ENCODE peak calls at places on chromosomes 1 and 21, in five cellular contexts. J is K562, Z is prostate gland, T is stomach, H is HCT116. Y is an unnamed sample.
A peak's percentile ranks its signal among the peaks of the same experiment; 100 is the strongest.

GRCh38 chr1:12204140-12204539 is 25.7 kb upstream of the VPS13D start:
- DNase-seq in J (no peak), Z (no peak), T (no peak), H (no peak), Y (no peak)

GRCh38 chr1:94144836-94145235 is 23.9 kb upstream of the ABCA4 start:
- DNase-seq in J (no peak), Z (no peak), T (no peak), H (no peak), Y (no peak)

GRCh38 chr1:114854693-114855320 is at the start of gene SYCP1:
- DNase-seq in J (peak; percentile 9), Z (no peak), T (no peak), H (no peak), Y (no peak)

GRCh38 chr1:41629136-41629535 is 144.7 kb upstream of the EDN2 start:
- DNase-seq in J (no peak), Z (no peak), T (no peak), H (no peak), Y (no peak)

GRCh38 chr1:22288593-22289241 is 145.8 kb upstream of the WNT4 start:
- DNase-seq in J (no peak), Z (no peak), T (peak; percentile 14), H (no peak), Y (no peak)

GRCh38 chr1:59967780-59968179 is 41.2 kb upstream of the CYP2J2 start:
- DNase-seq in J (no peak), Z (no peak), T (no peak), H (no peak), Y (no peak)

GRCh38 chr1:1146596-1146995 is 27.1 kb upstream of the TTLL10 start:
- DNase-seq in J (no peak), Z (no peak), T (no peak), H (no peak), Y (no peak)

GRCh38 chr21:28150778-28151177 is 841.9 kb downstream of the LTN1 start:
- DNase-seq in J (no peak), Z (no peak), T (no peak), H (no peak), Y (no peak)

GRCh38 chr1:97093742-97094141 is 372.2 kb downstream of the PTBP2 start:
- DNase-seq in J (no peak), Z (no peak), T (no peak), H (no peak), Y (no peak)

GRCh38 chr1:218514694-218515093 is 169.6 kb downstream of the TGFB2 start:
- DNase-seq in J (no peak), Z (no peak), T (no peak), H (no peak), Y (no peak)

GRCh38 chr1:229410692-229411433 is 23.0 kb downstream of the ACTA1 start:
- DNase-seq in J (peak; percentile 44), Z (peak; percentile 25), T (peak; percentile 71), H (no peak), Y (peak; percentile 75)

GRCh38 chr1:204074274-204075115 is 1.6 kb downstream of the SOX13 start:
- DNase-seq in J (no peak), Z (no peak), T (peak; percentile 58), H (no peak), Y (peak; percentile 90)

GRCh38 chr1:11940260-11940921 is 5.9 kb downstream of the PLOD1 start:
- DNase-seq in J (no peak), Z (no peak), T (no peak), H (no peak), Y (peak; percentile 91)

GRCh38 chr1:70666381-70667140 is 255.5 kb downstream of the CTH start:
- DNase-seq in J (peak; percentile 58), Z (no peak), T (no peak), H (no peak), Y (no peak)

GRCh38 chr1:175016073-175016722 is 7.0 kb downstream of the MRPS14 start:
- DNase-seq in J (no peak), Z (no peak), T (no peak), H (no peak), Y (no peak)

GRCh38 chr1:78383923-78384322 is 106.9 kb upstream of the PTGFR start:
- DNase-seq in J (no peak), Z (no peak), T (no peak), H (no peak), Y (no peak)

GRCh38 chr1:112513112-112513870 is 4.5 kb downstream of the WNT2B start:
- DNase-seq in J (no peak), Z (no peak), T (peak; percentile 32), H (no peak), Y (no peak)

GRCh38 chr1:10283318-10283984 is 73.1 kb downstream of the KIF1B start:
- DNase-seq in J (peak; percentile 45), Z (no peak), T (no peak), H (no peak), Y (no peak)

GRCh38 chr1:245291351-245291750 is 136.6 kb downstream of the KIF26B start:
- DNase-seq in J (no peak), Z (no peak), T (no peak), H (no peak), Y (no peak)

GRCh38 chr1:61114178-61114870 is 32.0 kb downstream of the NFIA start:
- DNase-seq in J (no peak), Z (no peak), T (no peak), H (no peak), Y (no peak)

GRCh38 chr1:248366609-248367008 is 5.1 kb downstream of the OR2T4 start:
- DNase-seq in J (no peak), Z (no peak), T (no peak), H (no peak), Y (no peak)

GRCh38 chr1:116490588-116490987 is 80.2 kb downstream of the CD58 start:
- DNase-seq in J (no peak), Z (no peak), T (no peak), H (no peak), Y (no peak)

GRCh38 chr1:11700655-11701467 is 9.4 kb downstream of the DRAXIN start:
- DNase-seq in J (peak; percentile 43), Z (no peak), T (no peak), H (no peak), Y (no peak)

GRCh38 chr1:89519779-89520358 is 4.8 kb upstream of the LRRC8B start:
- DNase-seq in J (peak; percentile 65), Z (peak; percentile 19), T (no peak), H (peak; percentile 18), Y (no peak)

GRCh38 chr1:87077959-87078673 is 163.7 kb downstream of the HS2ST1 start:
- DNase-seq in J (no peak), Z (no peak), T (no peak), H (no peak), Y (no peak)

GRCh38 chr1:4101434-4102150 is 201.5 kb upstream of the C1orf174 start:
- DNase-seq in J (no peak), Z (no peak), T (no peak), H (no peak), Y (peak; percentile 12)

GRCh38 chr1:203271018-203271743 is 34.1 kb upstream of the BTG2 start:
- DNase-seq in J (peak; percentile 82), Z (peak; percentile 83), T (peak; percentile 78), H (peak; percentile 54), Y (peak; percentile 93)

GRCh38 chr1:218499021-218499691 is 154.0 kb downstream of the TGFB2 start:
- DNase-seq in J (no peak), Z (no peak), T (no peak), H (no peak), Y (no peak)

GRCh38 chr1:16420719-16421118 is 16.5 kb downstream of the SPATA21 start:
- DNase-seq in J (no peak), Z (no peak), T (no peak), H (no peak), Y (no peak)

GRCh38 chr1:238530209-238530851 is 639.6 kb upstream of the ZP4 start:
- DNase-seq in J (no peak), Z (no peak), T (no peak), H (no peak), Y (no peak)

GRCh38 chr1:113654883-113655282 is 104.4 kb downstream of the PHTF1 start:
- DNase-seq in J (no peak), Z (no peak), T (no peak), H (no peak), Y (no peak)
- TF ChIP-seq POLR2AphosphoS5 in J (no peak), Z (no peak), T (no peak), H (no peak), Y (no peak)

DNA sequence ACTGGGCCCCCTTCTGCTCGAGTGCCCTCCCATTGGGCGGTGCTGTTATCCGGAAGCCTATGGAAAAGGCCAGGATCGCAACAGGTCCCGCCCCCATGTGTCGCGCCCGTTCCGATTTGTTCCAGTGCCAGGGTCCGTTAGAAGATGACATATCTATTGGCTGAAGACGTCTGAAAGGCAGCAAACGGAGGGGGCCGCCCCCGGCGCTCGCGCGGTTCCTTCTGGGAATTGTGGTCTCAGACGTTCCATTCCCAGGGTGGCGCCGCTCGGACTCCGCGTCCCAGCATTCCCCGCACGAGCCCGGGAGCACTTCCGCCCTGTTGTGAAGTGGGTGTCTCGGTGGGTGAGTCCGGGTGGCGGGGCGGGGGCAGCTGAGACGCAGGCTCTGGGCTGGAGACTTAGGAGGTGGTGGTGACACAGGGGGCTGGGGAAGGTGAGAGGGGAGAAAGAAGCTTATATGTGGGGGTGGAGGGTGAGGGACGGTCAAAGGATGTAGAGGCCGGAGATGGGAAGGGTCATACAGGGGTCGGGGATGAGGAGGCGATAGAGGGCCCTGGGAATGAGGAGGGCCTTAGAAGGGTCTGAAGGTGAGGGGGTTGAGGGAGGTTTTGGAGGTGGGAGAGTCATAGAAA is at the start of gene ZSCAN20:
- DNase-seq in J (peak; percentile 97), Z (peak; percentile 96), T (peak; percentile 97), H (peak; percentile 95), Y (peak; percentile 99)
- TF ChIP-seq POLR2A in J (peak; percentile 76), Z (peak; percentile 41), T (no peak), H (no peak), Y (no peak)

DNA sequence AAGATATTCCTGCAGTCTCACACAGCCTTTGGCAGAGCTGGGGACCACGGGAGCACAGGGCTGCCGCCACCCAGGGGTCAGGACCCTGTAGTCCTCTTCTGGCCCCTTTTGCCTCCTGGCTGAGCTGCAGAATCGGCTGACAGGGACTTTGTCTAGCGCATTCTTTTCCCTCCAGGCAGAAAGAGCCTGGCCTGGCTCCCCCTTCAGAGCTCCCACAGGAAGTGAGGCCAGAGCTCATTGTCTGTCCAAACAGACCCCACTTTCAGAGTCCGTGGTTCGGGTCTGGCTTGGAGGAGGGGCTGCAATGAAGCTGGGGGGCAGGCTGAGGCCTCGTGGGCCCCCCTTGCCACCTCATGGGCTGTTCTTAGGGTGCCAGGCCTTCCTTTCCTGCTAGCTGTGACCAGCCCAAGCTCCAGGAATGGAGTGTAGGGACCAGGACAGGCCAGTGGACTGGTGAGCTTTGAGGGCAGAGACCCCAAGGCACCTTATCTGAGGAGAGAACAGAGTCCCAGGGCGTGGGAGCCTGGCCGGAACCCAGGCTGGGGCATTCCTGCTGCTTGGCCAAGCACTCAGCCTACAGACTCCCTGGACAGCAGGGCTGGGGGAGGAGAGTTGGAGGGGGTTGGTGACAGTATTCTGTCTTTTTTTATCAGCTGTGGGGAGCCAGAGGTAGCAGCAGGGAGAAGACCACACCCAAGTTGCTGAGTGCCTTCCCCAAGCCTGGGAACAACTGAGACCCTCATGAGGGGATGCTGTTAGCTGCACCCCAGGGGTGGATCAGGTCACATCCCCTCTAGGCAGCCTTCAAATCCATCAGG is 4.7 kb downstream of the CELSR2 start:
- DNase-seq in J (peak; percentile 89), Z (no peak), T (no peak), H (no peak), Y (no peak)
- H3K4me3 ChIP-seq in J (peak overlapping the region; percentile 18), Z (no peak overlapping the region), T (peak overlapping the region; percentile 2), H (no peak overlapping the region), Y (peak overlapping the region; percentile 23)

DNA sequence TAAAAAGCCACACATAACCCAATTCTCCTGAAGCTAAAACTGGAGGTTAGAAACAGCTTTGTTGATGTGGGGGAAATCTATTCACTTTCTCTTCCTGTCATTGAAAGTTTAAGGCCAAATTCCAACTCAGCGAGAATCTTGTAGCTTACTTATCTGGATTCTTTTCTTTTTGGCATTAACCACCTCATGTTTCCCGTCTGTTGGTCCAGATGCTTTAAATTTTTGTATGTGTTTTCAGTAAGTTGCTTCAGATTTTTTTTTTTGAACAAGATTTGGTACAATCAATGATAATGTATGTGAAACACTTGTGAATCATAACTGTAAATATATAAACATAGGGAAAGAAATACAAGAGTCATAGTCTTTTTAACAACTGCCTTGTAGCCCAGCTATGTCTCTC is 33.7 kb upstream of the NEK7 start:
- DNase-seq in J (no peak), Z (no peak), T (no peak), H (no peak), Y (no peak)
- TF ChIP-seq POLR2AphosphoS5 in J (no peak), Z (no peak), T (no peak), H (no peak), Y (no peak)

Y was measured in sigmoid colon.